ENCODE peak calls at places on chromosome 6, in eight cellular contexts. T is tibial artery, Y is posterior cingulate gyrus, S is GM10248, E is GM12891, R is fibroblast of lung, J is mucosa of descending colon, D is HEK293T. O is an unnamed sample.

GRCh38 chr6:158770533-158770932 is 48.6 kb downstream of the EZR start:
- DNase-seq in T (peak; percentile 41), Y (no peak), S (no peak), E (no peak), R (no peak), J (no peak), D (no peak), O (no peak)

GRCh38 chr6:47076422-47077344 is 34.6 kb upstream of the ADGRF1 start:
- DNase-seq in T (no peak), Y (no peak), S (no peak), E (no peak), R (peak; percentile 71), J (peak; percentile 46), D (no peak), O (peak; percentile 36)

GRCh38 chr6:113833537-113833936 is 23.6 kb upstream of the MARCKS start:
- DNase-seq in T (no peak), Y (no peak), S (no peak), E (no peak), R (peak; percentile 26), J (no peak), D (no peak), O (no peak)

GRCh38 chr6:89559487-89559886 is 79.1 kb downstream of the LYRM2 start:
- DNase-seq in T (no peak), Y (no peak), S (no peak), E (no peak), R (no peak), J (no peak), D (no peak), O (no peak)

GRCh38 chr6:29739136-29739881 is 16.1 kb downstream of the HLA-F start:
- DNase-seq in T (no peak), Y (no peak), S (no peak), E (no peak), R (peak; percentile 12), J (no peak), D (no peak), O (no peak)

GRCh38 chr6:22631101-22631500 is 61.7 kb downstream of the HDGFL1 start:
- DNase-seq in T (no peak), Y (no peak), S (no peak), E (no peak), R (peak; percentile 70), J (no peak), D (no peak), O (no peak)

GRCh38 chr6:149660028-149660427 is 11.5 kb upstream of the KATNA1 start:
- DNase-seq in T (no peak), Y (no peak), S (no peak), E (no peak), R (no peak), J (no peak), D (no peak), O (no peak)

GRCh38 chr6:139982652-139983051 is 608.2 kb upstream of the CITED2 start:
- DNase-seq in T (no peak), Y (no peak), S (no peak), E (no peak), R (peak; percentile 85), J (no peak), D (no peak), O (no peak)

GRCh38 chr6:26331809-26332226 is 33.2 kb upstream of the BTN3A2 start:
- DNase-seq in T (no peak), Y (no peak), S (peak; percentile 46), E (no peak), R (no peak), J (no peak), D (no peak), O (no peak)

GRCh38 chr6:147950623-147950987 is 392.0 kb upstream of the SASH1 start:
- DNase-seq in T (peak; percentile 65), Y (no peak), S (no peak), E (no peak), R (peak; percentile 81), J (no peak), D (no peak), O (peak; percentile 4)

GRCh38 chr6:143180860-143181259 is 120.2 kb downstream of the AIG1 start:
- DNase-seq in T (no peak), Y (no peak), S (no peak), E (no peak), R (no peak), J (no peak), D (no peak), O (no peak)

GRCh38 chr6:3385660-3386151 is 71.1 kb downstream of the SLC22A23 start:
- DNase-seq in T (peak; percentile 75), Y (peak; percentile 71), S (no peak), E (no peak), R (no peak), J (no peak), D (no peak), O (peak; percentile 54)

GRCh38 chr6:33726696-33727095 is 15.2 kb upstream of the UQCC2 start:
- DNase-seq in T (no peak), Y (no peak), S (no peak), E (no peak), R (no peak), J (no peak), D (no peak), O (no peak)

GRCh38 chr6:101126501-101126900 is 245.4 kb upstream of the ASCC3 start:
- DNase-seq in T (no peak), Y (no peak), S (no peak), E (no peak), R (no peak), J (no peak), D (no peak), O (no peak)

GRCh38 chr6:54377776-54378175 is 69.5 kb downstream of the TINAG start:
- DNase-seq in T (no peak), Y (no peak), S (no peak), E (no peak), R (no peak), J (no peak), D (no peak), O (no peak)

GRCh38 chr6:43477235-43478007 is at the start of gene TJAP1:
- DNase-seq in T (peak; percentile 95), Y (peak; percentile 95), S (peak; percentile 96), E (peak; percentile 91), R (peak; percentile 77), J (peak; percentile 96), D (peak; percentile 97), O (peak; percentile 91)

GRCh38 chr6:390914-391558 is 516 bp upstream of the IRF4 start:
- DNase-seq in T (no peak), Y (no peak), S (peak; percentile 54), E (no peak), R (peak; percentile 27), J (no peak), D (no peak), O (no peak)

GRCh38 chr6:30515106-30515505 is 25.8 kb downstream of the HLA-E start:
- DNase-seq in T (no peak), Y (no peak), S (no peak), E (no peak), R (no peak), J (no peak), D (no peak), O (no peak)

GRCh38 chr6:43793875-43794242 is 23.8 kb downstream of the VEGFA start:
- DNase-seq in T (no peak), Y (no peak), S (no peak), E (no peak), R (no peak), J (no peak), D (no peak), O (no peak)

GRCh38 chr6:67757465-67758033 is 877.5 kb upstream of the ADGRB3 start:
- DNase-seq in T (no peak), Y (no peak), S (no peak), E (no peak), R (no peak), J (no peak), D (no peak), O (no peak)

GRCh38 chr6:128155826-128156225 is 255.0 kb upstream of the THEMIS start:
- DNase-seq in T (no peak), Y (no peak), S (no peak), E (no peak), R (no peak), J (no peak), D (no peak), O (no peak)

GRCh38 chr6:169791721-169792131 is 40.3 kb downstream of the ERMARD start:
- DNase-seq in T (peak; percentile 28), Y (no peak), S (no peak), E (no peak), R (no peak), J (no peak), D (peak; percentile 53), O (no peak)

GRCh38 chr6:95685817-95686216 is 108.5 kb downstream of the MANEA start:
- DNase-seq in T (no peak), Y (no peak), S (no peak), E (no peak), R (no peak), J (no peak), D (no peak), O (no peak)

GRCh38 chr6:14029605-14030004 is 88.0 kb upstream of the CD83 start:
- DNase-seq in T (no peak), Y (no peak), S (no peak), E (no peak), R (no peak), J (no peak), D (no peak), O (no peak)

GRCh38 chr6:16903470-16903869 is 142.2 kb upstream of the ATXN1 start:
- DNase-seq in T (no peak), Y (no peak), S (no peak), E (no peak), R (peak; percentile 78), J (peak; percentile 5), D (no peak), O (no peak)

GRCh38 chr6:167574431-167575097 is 249.7 kb downstream of the TTLL2 start:
- DNase-seq in T (peak; percentile 95), Y (no peak), S (no peak), E (no peak), R (no peak), J (no peak), D (no peak), O (no peak)

GRCh38 chr6:44454198-44454597 is 66.7 kb downstream of the CDC5L start:
- DNase-seq in T (no peak), Y (no peak), S (no peak), E (no peak), R (no peak), J (no peak), D (no peak), O (no peak)

GRCh38 chr6:158313989-158314388 is 1.7 kb downstream of the TULP4 start:
- DNase-seq in T (no peak), Y (no peak), S (peak; percentile 25), E (peak; percentile 26), R (no peak), J (no peak), D (no peak), O (no peak)

GRCh38 chr6:85470023-85470410 is 20.1 kb downstream of the NT5E start:
- DNase-seq in T (no peak), Y (no peak), S (no peak), E (no peak), R (no peak), J (no peak), D (no peak), O (no peak)

GRCh38 chr6:151075005-151075404 is 164.8 kb upstream of the AKAP12 start:
- DNase-seq in T (no peak), Y (no peak), S (no peak), E (no peak), R (no peak), J (no peak), D (no peak), O (no peak)

GRCh38 chr6:36615018-36615761 is 21.0 kb downstream of the SRSF3 start:
- DNase-seq in T (peak; percentile 70), Y (no peak), S (peak; percentile 63), E (no peak), R (peak; percentile 77), J (peak; percentile 26), D (peak; percentile 66), O (no peak)

GRCh38 chr6:27892596-27893058 is 19.6 kb downstream of the OR2B2 start:
- DNase-seq in T (no peak), Y (no peak), S (no peak), E (no peak), R (peak; percentile 36), J (no peak), D (no peak), O (no peak)

GRCh38 chr6:41739041-41739440 is 3.6 kb upstream of the TFEB start:
- DNase-seq in T (no peak), Y (no peak), S (no peak), E (no peak), R (no peak), J (no peak), D (no peak), O (no peak)

GRCh38 chr6:85361643-85362014 is 88.3 kb upstream of the NT5E start:
- DNase-seq in T (no peak), Y (no peak), S (no peak), E (no peak), R (no peak), J (no peak), D (no peak), O (no peak)